ENCODE peak calls at places on chromosomes 13 and 19, in five cellular contexts. W is NCI-H1436 treated with DMSO at 0.1 percent for 48 hours, R is HT1080, U is AG20443, G is T-helper 2 cell. B is an unnamed sample.

GRCh38 chr19:1568320-1569019 is at the start of gene MEX3D:
- DNase-seq in W (no peak), U (peak; percentile 100), G (peak; percentile 63), R (no peak), B (peak; percentile 72)

GRCh38 chr13:89943139-89943538 is 1404.3 kb upstream of the MIR17HG start:
- DNase-seq in W (no peak), G (no peak), U (no peak), R (no peak), B (no peak)

GRCh38 chr13:65342938-65343337 is 1887.2 kb downstream of the PCDH9 start:
- DNase-seq in U (no peak), R (no peak), W (no peak), G (no peak), B (no peak)

GRCh38 chr19:35331551-35332214 is 2.7 kb downstream of the CD22 start:
- DNase-seq in G (no peak), R (no peak), U (no peak), W (no peak), B (no peak)

GRCh38 chr13:89066868-89067466 is 1395.8 kb downstream of the SLITRK5 start:
- DNase-seq in G (peak; percentile 4), W (peak; percentile 44), U (peak; percentile 6), R (peak; percentile 34), B (peak; percentile 3)

GRCh38 chr19:30330266-30330665 is 41.9 kb upstream of the ZNF536 start:
- DNase-seq in G (no peak), U (no peak), W (no peak), R (no peak), B (no peak)

GRCh38 chr13:77477299-77477848 is 58.1 kb upstream of the SCEL start:
- DNase-seq in U (no peak), G (no peak), W (no peak), R (no peak), B (no peak)

GRCh38 chr19:19463348-19464117 is 51.8 kb downstream of the TSSK6 start:
- DNase-seq in R (no peak), U (peak; percentile 89), G (no peak), W (no peak), B (no peak)

GRCh38 chr13:46633416-46633815 is 80.4 kb downstream of the LRCH1 start:
- DNase-seq in W (no peak), R (peak; percentile 65), U (peak; percentile 77), G (no peak), B (peak; percentile 82)

GRCh38 chr13:49319555-49320350 is 72.0 kb downstream of the CDADC1 start:
- DNase-seq in U (peak; percentile 45), W (no peak), G (no peak), R (no peak), B (no peak)

GRCh38 chr19:40962460-40962961 is 28.6 kb upstream of the CYP2B6 start:
- DNase-seq in U (peak; percentile 40), G (no peak), W (no peak), R (no peak), B (peak; percentile 79)

GRCh38 chr19:18292460-18292809 is 11.0 kb upstream of the JUND start:
- DNase-seq in U (no peak), W (no peak), G (no peak), R (no peak), B (no peak)

GRCh38 chr19:12833747-12834417 is 497 bp downstream of the RTBDN start:
- DNase-seq in R (no peak), W (no peak), G (no peak), U (peak; percentile 67), B (no peak)

GRCh38 chr19:4474504-4475136 is 2.5 kb downstream of the HDGFL2 start:
- DNase-seq in U (peak; percentile 73), G (no peak), W (peak; percentile 43), R (peak; percentile 53), B (no peak)

GRCh38 chr13:48949566-48950506 is 25.9 kb upstream of the FNDC3A start:
- DNase-seq in G (no peak), R (no peak), U (no peak), W (no peak), B (no peak)

GRCh38 chr19:11982526-11982925 is 17.7 kb downstream of the ZNF763 start:
- DNase-seq in U (no peak), R (peak; percentile 31), G (no peak), W (no peak), B (peak; percentile 84)

GRCh38 chr19:1875646-1876493 is 9.4 kb downstream of the ABHD17A start:
- DNase-seq in R (peak; percentile 90), U (peak; percentile 93), W (peak; percentile 49), G (peak; percentile 80), B (peak; percentile 89)

GRCh38 chr19:7500811-7501450 is 12.1 kb upstream of the PEX11G start:
- DNase-seq in R (no peak), W (peak; percentile 50), U (peak; percentile 61), G (no peak), B (peak; percentile 46)

GRCh38 chr13:43009506-43009905 is 13.9 kb upstream of the DNAJC15 start:
- DNase-seq in W (no peak), U (peak; percentile 25), G (no peak), R (no peak), B (no peak)

GRCh38 chr13:39765801-39766463 is 110.5 kb downstream of the COG6 start:
- DNase-seq in R (peak; percentile 24), U (peak; percentile 21), G (no peak), W (peak; percentile 36), B (peak; percentile 63)

GRCh38 chr13:108595416-108596257 is 33.8 kb upstream of the MYO16 start:
- DNase-seq in G (no peak), U (no peak), R (no peak), W (no peak), B (no peak)

B was measured in RPMI7951.